ENCODE peak calls at places on chromosome 15, in six cellular contexts. G, L, E, Q, Z and R are unnamed samples. For H3K4me1, the result is how much of the 10 kb centered on the place peaks cover.

GRCh38 chr15:67403428-67403827 is 117.5 kb upstream of the C15orf61 start:
- DNase-seq in G (no peak), L (no peak), E (no peak), Q (no peak), Z (no peak), R (no peak)

GRCh38 chr15:85897207-85897817 is 102.6 kb upstream of the KLHL25 start:
- DNase-seq in G (no peak), L (no peak), E (no peak), Q (no peak), Z (no peak), R (no peak)

GRCh38 chr15:90037510-90037860 is 36.4 kb downstream of the ZNF710 start:
- DNase-seq in G (no peak), L (no peak), E (no peak), Q (no peak), Z (no peak), R (no peak)

GRCh38 chr15:78840661-78841060 is 29.4 kb upstream of the ADAMTS7 start:
- DNase-seq in G (no peak), L (peak), E (no peak), Q (no peak), Z (no peak), R (no peak)

GRCh38 chr15:76341366-76342045 is 4.9 kb downstream of the ISL2 start:
- DNase-seq in G (no peak), L (no peak), E (no peak), Q (no peak), Z (peak), R (no peak)

GRCh38 chr15:101115887-101116680 is 135.8 kb downstream of the CHSY1 start:
- DNase-seq in G (no peak), L (peak), E (no peak), Q (no peak), Z (peak), R (peak)

GRCh38 chr15:33298631-33299030 is 12.1 kb upstream of the RYR3 start:
- DNase-seq in G (no peak), L (no peak), E (no peak), Q (no peak), Z (no peak), R (no peak)

GRCh38 chr15:90396321-90396720 is 8.3 kb downstream of the IQGAP1 start:
- DNase-seq in G (no peak), L (no peak), E (no peak), Q (no peak), Z (no peak), R (no peak)

GRCh38 chr15:48657891-48658591 is 12.5 kb upstream of the FBN1 start:
- DNase-seq in G (no peak), L (peak), E (no peak), Q (peak), Z (peak), R (no peak)

GRCh38 chr15:100330221-100330620 is 11.6 kb downstream of the ADAMTS17 start:
- DNase-seq in G (no peak), L (no peak), E (no peak), Q (no peak), Z (no peak), R (no peak)

GRCh38 chr15:66901336-66902100 is 163.9 kb upstream of the SMAD3 start:
- DNase-seq in G (no peak), L (no peak), E (no peak), Q (no peak), Z (no peak), R (no peak)

GRCh38 chr15:100457201-100457600 is 71.5 kb downstream of the CERS3 start:
- DNase-seq in G (no peak), L (no peak), E (no peak), Q (no peak), Z (no peak), R (no peak)

GRCh38 chr15:42591238-42591936 is 16.0 kb downstream of the STARD9 start:
- DNase-seq in G (no peak), L (no peak), E (no peak), Q (no peak), Z (no peak), R (no peak)

GRCh38 chr15:68653031-68653635 is 74.3 kb downstream of the CORO2B start:
- DNase-seq in G (peak), L (no peak), E (no peak), Q (no peak), Z (no peak), R (no peak)

GRCh38 chr15:62112051-62112450 is 45.3 kb downstream of the C2CD4A start:
- DNase-seq in G (no peak), L (no peak), E (no peak), Q (peak), Z (no peak), R (no peak)

GRCh38 chr15:87610366-87610765 is 646.2 kb downstream of the NTRK3 start:
- DNase-seq in G (no peak), L (no peak), E (no peak), Q (no peak), Z (no peak), R (no peak)

GRCh38 chr15:80785335-80785734 is 6.2 kb downstream of the CEMIP start:
- DNase-seq in G (no peak), L (no peak), E (no peak), Q (no peak), Z (no peak), R (no peak)

GRCh38 chr15:101009176-101009575 is 90.0 kb downstream of the LRRK1 start:
- DNase-seq in G (no peak), L (no peak), E (no peak), Q (no peak), Z (no peak), R (no peak)

GRCh38 chr15:40379853-40380252 is 2.7 kb upstream of the KNSTRN start:
- DNase-seq in G (no peak), L (peak), E (peak), Q (no peak), Z (no peak), R (peak)

GRCh38 chr15:40029979-40030893 is 8.7 kb downstream of the SRP14 start:
- DNase-seq in G (no peak), L (no peak), E (no peak), Q (no peak), Z (no peak), R (no peak)

GRCh38 chr15:77186518-77187095 is 115.7 kb upstream of the TSPAN3 start:
- DNase-seq in G (no peak), L (no peak), E (peak), Q (no peak), Z (no peak), R (no peak)

GRCh38 chr15:85125056-85125661 is 143.5 kb downstream of the PDE8A start:
- DNase-seq in G (no peak), L (no peak), E (peak), Q (no peak), Z (no peak), R (no peak)

DNA sequence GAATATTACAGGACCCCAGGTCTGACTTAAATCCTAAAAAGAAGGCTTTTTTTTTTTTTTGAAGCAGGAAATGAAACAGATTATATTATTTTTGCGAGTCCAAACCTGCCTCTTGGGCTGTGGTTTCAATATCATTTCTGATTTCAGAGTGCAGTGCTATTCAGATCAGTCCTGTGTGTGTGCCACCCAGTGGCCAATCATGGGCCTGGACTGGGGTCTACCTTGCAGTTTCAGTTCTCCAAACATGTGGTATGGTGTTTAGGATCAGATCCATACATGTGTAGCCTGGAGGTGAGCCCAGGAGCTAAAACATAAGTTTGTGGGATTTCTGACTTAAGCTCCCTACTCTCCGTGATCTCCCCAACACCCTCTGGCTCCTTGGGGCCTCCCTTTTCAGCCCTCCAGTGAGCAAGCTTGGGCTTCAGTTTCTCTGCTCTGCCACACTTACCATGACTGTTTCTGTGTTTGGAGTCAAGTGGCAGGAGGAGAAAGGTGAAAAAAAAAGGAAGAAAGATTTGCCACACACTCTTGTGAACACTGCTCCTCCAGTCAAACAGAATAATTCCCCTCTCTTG is 12.1 kb upstream of the THSD4 start:
- DNase-seq in G (no peak), L (peak), E (peak), Q (no peak), Z (no peak), R (no peak)
- TF ChIP-seq CTCF in G (no peak), L (peak), E (peak), Q (no peak), Z (peak), R (no peak)

GRCh38 chr15:44676676-44677075 is 13.2 kb upstream of the SPG11 start:
- DNase-seq in G (no peak), L (no peak), E (no peak), Q (no peak), Z (no peak), R (no peak)
- H3K4me1 ChIP-seq in G (under half), L (under half), E (under half), Q (under half), Z (under half), R (under half)

GRCh38 chr15:64143276-64143675 is 8.3 kb upstream of the SNX22 start:
- DNase-seq in G (no peak), L (no peak), E (no peak), Q (no peak), Z (no peak), R (no peak)
- TF ChIP-seq CTCF in G (no peak), L (no peak), E (no peak), Q (no peak), Z (no peak), R (no peak)

DNA sequence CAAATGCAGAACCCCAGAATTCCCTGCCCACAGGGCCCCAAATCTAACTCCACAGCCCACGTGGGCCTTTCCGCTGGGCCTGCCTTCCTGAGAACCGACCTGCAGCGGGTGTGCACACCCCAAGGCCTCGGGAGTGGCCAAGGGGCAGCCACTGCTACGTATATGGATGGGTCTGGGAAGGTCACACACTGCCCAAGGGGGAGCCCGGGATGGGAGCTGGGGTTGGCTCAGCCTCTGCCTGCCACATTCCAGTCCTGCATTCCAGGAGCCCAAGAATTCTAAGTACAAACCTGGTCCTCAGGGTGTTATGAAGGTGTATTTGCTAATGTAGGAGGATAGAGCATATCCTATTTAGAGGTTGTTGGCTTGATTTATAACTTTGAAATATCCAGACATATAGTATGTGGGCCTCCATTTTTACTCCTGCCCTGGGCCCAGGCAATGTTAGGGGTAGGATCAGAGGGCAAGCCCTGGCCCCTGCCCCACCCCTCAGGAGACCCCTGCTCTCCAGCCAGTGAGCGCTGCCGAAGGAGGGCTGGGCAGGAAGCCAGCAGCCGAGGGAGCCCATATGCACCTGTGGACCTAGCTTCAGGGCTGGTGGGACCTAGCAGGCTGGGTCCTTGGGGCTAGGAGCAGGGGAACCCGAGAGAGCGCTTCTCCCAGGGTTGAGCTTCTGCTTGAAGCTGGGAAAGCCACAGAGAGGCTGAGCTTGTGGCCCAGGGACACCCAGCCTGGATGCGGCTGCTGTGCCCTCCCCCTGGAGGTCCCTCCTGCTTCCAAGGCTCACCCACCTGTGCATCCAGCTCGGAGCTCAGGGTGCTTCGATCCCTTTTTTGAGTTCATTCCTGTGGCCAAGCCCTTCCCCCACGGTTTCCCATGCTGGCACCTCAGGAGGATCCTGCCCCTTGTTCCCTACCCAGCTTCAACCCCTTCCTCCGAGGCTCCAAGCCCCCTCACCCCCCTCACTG is 20.8 kb upstream of the CYP11A1 start:
- DNase-seq in G (no peak), L (no peak), E (no peak), Q (no peak), Z (no peak), R (no peak)
- H3K4me1 ChIP-seq in G (under half), L (under half), E (half or more), Q (under half), Z (under half), R (under half)

GRCh38 chr15:83380682-83381081 is 66.5 kb upstream of the SH3GL3 start:
- DNase-seq in G (no peak), L (peak), E (peak), Q (no peak), Z (peak), R (no peak)
- TF ChIP-seq CTCF in G (peak), L (peak), E (peak), Q (no peak), Z (peak), R (no peak)

DNA sequence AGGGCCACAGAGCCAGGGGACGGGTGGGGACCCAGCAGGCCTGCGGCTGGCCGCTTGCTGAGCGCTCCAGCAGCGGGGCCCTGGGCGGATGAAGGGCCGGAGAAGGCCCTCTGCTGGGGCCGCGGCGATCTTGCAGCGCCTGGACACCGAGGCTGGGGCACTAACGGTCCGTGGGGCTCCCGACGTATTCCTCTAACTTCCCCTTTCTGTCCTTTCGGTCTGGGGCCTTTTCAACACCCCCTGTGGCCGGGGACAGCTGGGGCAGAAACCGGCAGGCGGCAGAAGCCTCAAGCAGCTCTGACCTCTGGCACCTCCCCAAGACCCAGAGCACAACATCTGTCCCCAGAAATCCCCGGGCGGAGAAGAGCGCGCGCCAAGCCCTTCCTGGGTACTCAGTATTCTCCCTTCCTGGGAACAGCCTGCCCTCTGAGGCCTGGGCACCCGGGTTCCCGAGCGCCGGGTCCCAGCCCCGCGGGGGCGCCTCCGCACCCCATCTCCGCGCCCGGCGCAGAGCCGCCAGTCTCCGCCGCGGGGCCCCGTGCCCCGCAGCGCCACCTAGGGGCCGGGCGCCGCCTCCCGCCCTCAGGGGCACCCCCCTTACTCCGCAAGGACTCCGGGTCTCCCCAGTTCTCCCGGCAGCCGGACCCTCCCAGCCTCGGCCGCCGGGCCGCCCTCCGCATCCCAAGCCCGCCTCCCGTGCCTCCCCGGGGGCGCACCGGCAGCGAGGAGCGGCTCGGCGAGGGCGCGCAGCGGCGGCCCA is 587 bp upstream of the SLCO3A1 start:
- DNase-seq in G (peak), L (peak), E (no peak), Q (peak), Z (peak), R (peak)
- H3K4me1 ChIP-seq in G (under half), L (under half), E (under half), Q (half or more), Z (under half), R (under half)

GRCh38 chr15:92611995-92612745 is 43.4 kb downstream of the FAM174B start:
- DNase-seq in G (peak), L (no peak), E (no peak), Q (no peak), Z (no peak), R (no peak)
- TF ChIP-seq CTCF in G (no peak), L (no peak), E (no peak), Q (peak), Z (no peak), R (no peak)